ENCODE peak calls at places on chromosomes 11 and 22, in four cellular contexts. D, K, Z and S are unnamed samples.

GRCh38 chr11:102831128-102831708 is 12.2 kb downstream of the MMP3 start:
- DNase-seq in D (peak), K (no peak), Z (peak), S (no peak)

GRCh38 chr11:64331569-64332371 is 8.2 kb upstream of the CCDC88B start:
- DNase-seq in D (no peak), K (peak), Z (peak), S (peak)

GRCh38 chr11:34223021-34223813 is 117.8 kb downstream of the NAT10 start:
- DNase-seq in D (peak), K (no peak), Z (peak), S (no peak)

GRCh38 chr11:13333456-13333957 is 55.9 kb downstream of the BMAL1 start:
- DNase-seq in D (no peak), K (no peak), Z (no peak), S (peak)

GRCh38 chr11:123601136-123601535 is 53.3 kb downstream of the SCN3B start:
- DNase-seq in D (no peak), K (no peak), Z (peak), S (peak)

GRCh38 chr11:2518112-2518982 is 73.5 kb downstream of the KCNQ1 start:
- DNase-seq in D (peak), K (no peak), Z (no peak), S (no peak)

GRCh38 chr22:42360348-42360747 is 71.9 kb downstream of the NFAM1 start:
- DNase-seq in D (no peak), K (no peak), Z (no peak), S (no peak)

GRCh38 chr11:134667505-134667904 is 255.5 kb upstream of the B3GAT1 start:
- DNase-seq in D (no peak), K (no peak), Z (no peak), S (no peak)

GRCh38 chr11:34809191-34810106 is 106.7 kb downstream of the APIP start:
- DNase-seq in D (no peak), K (no peak), Z (peak), S (peak)

GRCh38 chr11:44681698-44682097 is 45.1 kb upstream of the TSPAN18 start:
- DNase-seq in D (no peak), K (no peak), Z (peak), S (peak)

GRCh38 chr22:49400866-49401598 is 426.6 kb downstream of the BRD1 start:
- DNase-seq in D (no peak), K (no peak), Z (no peak), S (no peak)

GRCh38 chr11:11706022-11706421 is 84.2 kb upstream of the GALNT18 start:
- DNase-seq in D (no peak), K (no peak), Z (no peak), S (peak)

GRCh38 chr11:17822021-17822781 is 87.6 kb downstream of the KCNC1 start:
- DNase-seq in D (no peak), K (no peak), Z (peak), S (peak)

GRCh38 chr22:49628351-49629023 is 199.2 kb downstream of the BRD1 start:
- DNase-seq in D (no peak), K (peak), Z (no peak), S (no peak)

GRCh38 chr22:42344391-42344861 is 74.0 kb upstream of the TCF20 start:
- DNase-seq in D (no peak), K (no peak), Z (no peak), S (no peak)